ENCODE peak calls at places on chromosomes 6 and 20, in seven cellular contexts. S is astrocyte of the cerebellum, D is T-helper 9 cell, N is fibroblast of mammary gland, A is C1 segment of cervical spinal cord, W is amygdala, M is sigmoid colon. X is an unnamed sample.

GRCh38 chr6:106411643-106412200 is 51.2 kb downstream of the CRYBG1 start:
- DNase-seq in S (no peak), D (no peak), N (no peak), A (no peak), W (no peak), M (no peak), X (no peak)

GRCh38 chr20:33686984-33687366 is 790 bp upstream of the E2F1 start:
- DNase-seq in S (no peak), D (no peak), N (no peak), A (no peak), W (no peak), M (no peak), X (no peak)

GRCh38 chr6:107267006-107267405 is 151.7 kb upstream of the BEND3 start:
- DNase-seq in S (no peak), D (no peak), N (no peak), A (no peak), W (no peak), M (no peak), X (no peak)

GRCh38 chr20:62768234-62768814 is 27.9 kb upstream of the MRGBP start:
- DNase-seq in S (no peak), D (no peak), N (no peak), A (no peak), W (no peak), M (no peak), X (peak; percentile 81)

GRCh38 chr20:4455301-4455701 is 266.4 kb upstream of the PRND start:
- DNase-seq in S (no peak), D (no peak), N (no peak), A (no peak), W (no peak), M (no peak), X (no peak)

GRCh38 chr6:33082702-33083101 is 6.9 kb downstream of the HLA-DPB1 start:
- DNase-seq in S (no peak), D (no peak), N (peak; percentile 59), A (no peak), W (no peak), M (no peak), X (no peak)

GRCh38 chr6:116217069-116217468 is 36.8 kb downstream of the TSPYL4 start:
- DNase-seq in S (peak; percentile 23), D (no peak), N (peak; percentile 54), A (no peak), W (no peak), M (no peak), X (no peak)

GRCh38 chr6:14759976-14760672 is 485.7 kb upstream of the JARID2 start:
- DNase-seq in S (no peak), D (no peak), N (no peak), A (no peak), W (no peak), M (no peak), X (no peak)

GRCh38 chr6:114747995-114748625 is 405.3 kb upstream of the HS3ST5 start:
- DNase-seq in S (peak; percentile 62), D (no peak), N (peak; percentile 68), A (no peak), W (peak; percentile 83), M (no peak), X (no peak)

GRCh38 chr6:144343736-144344428 is 58.7 kb downstream of the UTRN start:
- DNase-seq in S (no peak), D (no peak), N (no peak), A (no peak), W (no peak), M (no peak), X (no peak)